ENCODE peak calls at places on chromosomes 11 and 22, in six cellular contexts. B is tibial nerve, X is neural progenitor cell, L is psoas muscle, C is adipocyte, V is IMR-90. Q is an unnamed sample.

GRCh38 chr22:30609260-30610185 is 2.5 kb downstream of the TCN2 start:
- DNase-seq in B (no peak), X (no peak), L (peak; percentile 33), C (peak; percentile 84), V (peak; percentile 86), Q (peak; percentile 33)

GRCh38 chr11:36006556-36006955 is 62.7 kb downstream of the LDLRAD3 start:
- DNase-seq in B (no peak), X (no peak), L (no peak), C (no peak), V (peak; percentile 35), Q (no peak)

GRCh38 chr11:117610901-117611300 is 186.1 kb downstream of the DSCAML1 start:
- DNase-seq in B (no peak), X (no peak), L (no peak), C (no peak), V (no peak), Q (no peak)

GRCh38 chr22:26172389-26172990 is 3.2 kb downstream of the SEZ6L start:
- DNase-seq in B (no peak), X (peak; percentile 82), L (peak; percentile 17), C (peak; percentile 41), V (peak; percentile 4), Q (no peak)

GRCh38 chr11:107385361-107385982 is 72.2 kb downstream of the CWF19L2 start:
- DNase-seq in B (no peak), X (no peak), L (no peak), C (peak; percentile 59), V (peak; percentile 29), Q (no peak)

GRCh38 chr11:129973068-129973467 is 29.6 kb downstream of the PRDM10 start:
- DNase-seq in B (no peak), X (no peak), L (no peak), C (no peak), V (no peak), Q (no peak)

GRCh38 chr11:13207665-13208594 is 69.7 kb upstream of the BMAL1 start:
- DNase-seq in B (peak; percentile 27), X (no peak), L (peak; percentile 19), C (peak; percentile 92), V (peak; percentile 84), Q (no peak)

GRCh38 chr11:72834905-72835304 is 20.7 kb downstream of the ATG16L2 start:
- DNase-seq in B (no peak), X (no peak), L (no peak), C (no peak), V (no peak), Q (no peak)

GRCh38 chr11:17476317-17477083 is at the start of gene ABCC8:
- DNase-seq in B (no peak), X (peak; percentile 77), L (no peak), C (no peak), V (no peak), Q (no peak)

GRCh38 chr22:32558681-32559355 is 84.2 kb downstream of the FBXO7 start:
- DNase-seq in B (peak; percentile 41), X (no peak), L (peak; percentile 85), C (peak; percentile 49), V (peak; percentile 79), Q (peak; percentile 59)

GRCh38 chr11:1049431-1049891 is 12.9 kb upstream of the MUC6 start:
- DNase-seq in B (no peak), X (no peak), L (peak; percentile 14), C (no peak), V (no peak), Q (no peak)

GRCh38 chr11:1892558-1892957 is 863 bp upstream of the PRR33 start:
- DNase-seq in B (no peak), X (no peak), L (no peak), C (no peak), V (no peak), Q (no peak)

GRCh38 chr11:69636512-69636866 is 4.5 kb upstream of the CCND1 start:
- DNase-seq in B (no peak), X (peak; percentile 93), L (peak; percentile 75), C (peak; percentile 94), V (peak; percentile 90), Q (peak; percentile 83)

GRCh38 chr22:20054485-20054884 is 25.6 kb upstream of the DGCR8 start:
- DNase-seq in B (no peak), X (no peak), L (no peak), C (no peak), V (no peak), Q (no peak)
- H3K36me3 ChIP-seq in B (peaks cover 10% of the 10 kb centered on the region), X (no peaks in the 10 kb centered on the region), L (peaks cover 78% of the 10 kb centered on the region), C (peaks cover 78% of the 10 kb centered on the region), V (peaks cover 50% of the 10 kb centered on the region), Q (peaks cover 82% of the 10 kb centered on the region)

GRCh38 chr22:17898375-17898774 is 124.1 kb upstream of the BID start:
- DNase-seq in B (no peak), X (no peak), L (no peak), C (no peak), V (no peak), Q (no peak)
- H3K36me3 ChIP-seq in B (peaks cover 3% of the 10 kb centered on the region), X (no peaks in the 10 kb centered on the region), L (peaks cover 74% of the 10 kb centered on the region), C (peaks cover 52% of the 10 kb centered on the region), V (peaks cover 32% of the 10 kb centered on the region), Q (peaks cover 90% of the 10 kb centered on the region)

DNA sequence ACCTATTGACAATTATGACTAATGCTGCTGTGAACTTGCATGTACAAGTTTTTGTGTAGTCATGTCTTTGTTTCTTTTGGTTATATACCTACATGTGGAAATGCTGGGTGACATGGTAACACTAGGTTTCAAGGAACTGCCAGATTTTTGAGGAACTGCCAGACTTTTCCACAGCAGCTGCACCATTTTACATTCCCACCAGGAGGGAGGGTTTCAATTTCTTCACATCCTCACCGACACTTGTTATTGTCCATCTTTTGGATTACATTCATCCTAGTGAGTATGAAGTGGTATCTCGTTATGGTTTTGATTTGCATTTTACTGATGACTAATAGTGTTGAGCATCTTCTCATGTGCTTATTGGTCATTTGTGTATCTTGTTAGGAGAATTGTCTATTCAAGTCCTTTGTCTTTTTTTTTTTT is 13.3 kb downstream of the CLDN5 start:
- DNase-seq in B (no peak), X (no peak), L (no peak), C (no peak), V (no peak), Q (no peak)
- H3K36me3 ChIP-seq in B (no peaks in the 10 kb centered on the region), X (no peaks in the 10 kb centered on the region), L (no peaks in the 10 kb centered on the region), C (no peaks in the 10 kb centered on the region), V (no peaks in the 10 kb centered on the region), Q (no peaks in the 10 kb centered on the region)

GRCh38 chr11:83172551-83172950 is 15.6 kb downstream of the PCF11 start:
- DNase-seq in B (no peak), X (no peak), L (no peak), C (no peak), V (no peak), Q (no peak)
- H3K36me3 ChIP-seq in B (peaks cover 7% of the 10 kb centered on the region), X (peaks cover 52% of the 10 kb centered on the region), L (peaks cover 97% of the 10 kb centered on the region), C (peaks cover 99% of the 10 kb centered on the region), V (peaks cover 44% of the 10 kb centered on the region), Q (peaks cover 86% of the 10 kb centered on the region)

DNA sequence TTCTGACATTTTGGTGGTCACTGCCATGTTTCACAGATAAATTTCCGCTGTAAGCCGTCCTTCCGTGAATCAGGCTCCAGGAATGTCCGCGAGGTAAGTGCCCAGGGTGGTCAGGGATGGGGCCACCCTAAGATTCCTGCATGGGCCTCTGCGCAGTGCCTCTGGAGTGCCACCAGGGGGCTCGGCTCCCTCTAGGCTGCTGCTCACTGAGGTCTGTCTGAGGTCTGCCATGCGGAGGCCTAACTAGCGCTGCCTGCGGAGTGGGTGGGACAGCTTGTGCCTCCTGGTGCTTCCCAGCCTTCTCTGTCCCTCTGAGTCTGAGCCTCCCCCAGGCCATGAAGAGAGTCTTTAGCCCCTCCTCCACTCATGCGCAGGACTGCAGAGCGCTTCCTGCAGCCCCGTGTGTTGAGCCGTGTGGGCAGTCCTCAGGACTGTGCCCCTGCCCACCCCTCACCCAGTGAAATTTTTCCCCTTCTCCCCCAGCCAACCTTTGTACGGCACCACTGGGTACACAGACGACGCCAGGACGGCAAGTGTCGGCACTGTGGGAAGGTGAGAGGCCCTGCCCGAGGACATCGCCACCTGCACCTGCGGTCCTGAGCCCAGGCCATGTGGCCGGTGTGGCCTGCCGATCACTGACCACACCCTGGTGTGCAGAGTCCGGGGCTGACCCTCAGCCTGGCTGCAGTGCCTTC is 11.9 kb upstream of the MDK start:
- DNase-seq in B (no peak), X (peak; percentile 88), L (no peak), C (peak; percentile 87), V (peak; percentile 77), Q (no peak)
- H3K36me3 ChIP-seq in B (peaks cover 4% of the 10 kb centered on the region), X (no peaks in the 10 kb centered on the region), L (peaks cover 83% of the 10 kb centered on the region), C (peaks cover 33% of the 10 kb centered on the region), V (peaks cover 24% of the 10 kb centered on the region), Q (peaks cover 74% of the 10 kb centered on the region)

DNA sequence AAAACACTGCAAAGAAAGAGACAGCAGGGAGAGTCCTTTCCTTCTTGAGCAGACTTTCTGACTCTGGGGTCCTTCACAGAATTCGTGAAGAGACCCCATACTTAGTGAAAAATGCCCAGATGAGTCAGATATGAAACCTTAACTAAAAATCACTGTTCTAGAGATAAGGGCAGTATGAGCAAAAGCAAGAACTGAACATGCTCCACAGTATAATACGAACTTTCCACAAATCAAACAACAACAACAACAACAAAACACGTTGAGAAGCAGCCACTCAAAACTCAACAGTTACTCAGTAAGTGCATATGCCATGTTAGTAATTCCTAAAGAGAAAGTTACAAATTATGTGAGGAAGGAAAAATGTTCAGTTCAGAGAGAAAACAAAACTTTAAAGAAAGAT is 44.3 kb downstream of the PITPNB start:
- DNase-seq in B (no peak), X (no peak), L (no peak), C (no peak), V (no peak), Q (no peak)
- H3K36me3 ChIP-seq in B (no peaks in the 10 kb centered on the region), X (peaks cover 7% of the 10 kb centered on the region), L (peaks cover 33% of the 10 kb centered on the region), C (peaks cover 38% of the 10 kb centered on the region), V (peaks cover 19% of the 10 kb centered on the region), Q (peaks cover 33% of the 10 kb centered on the region)

DNA sequence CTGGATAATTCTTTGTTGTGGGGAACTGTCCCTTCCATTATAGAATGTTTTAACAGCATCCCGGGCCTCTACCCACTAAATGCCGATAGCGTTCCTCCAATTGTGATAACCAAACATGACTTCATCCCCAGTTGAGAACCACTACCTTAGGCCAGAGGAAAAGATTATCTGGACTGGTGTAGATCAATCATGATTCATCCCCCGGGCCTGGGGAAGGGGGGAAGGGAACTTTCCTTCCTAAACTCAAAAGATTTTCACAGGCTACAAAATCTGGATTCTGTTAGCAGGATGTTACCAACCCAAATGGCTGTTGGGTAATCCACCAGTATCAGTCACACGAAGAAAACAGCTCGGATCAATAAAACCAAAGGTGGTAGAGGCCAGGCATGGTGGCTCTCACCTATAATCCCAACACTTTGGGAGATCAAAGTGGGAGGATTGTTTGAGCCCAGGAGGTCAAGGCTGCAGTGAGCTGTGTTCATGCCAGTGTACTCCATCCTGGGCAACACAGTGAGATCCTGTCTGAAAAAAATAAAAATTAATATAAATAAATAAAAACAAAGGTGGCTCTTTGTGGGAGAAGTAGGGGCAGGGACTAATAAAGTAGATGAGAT is 10.1 kb downstream of the CTR9 start:
- DNase-seq in B (no peak), X (no peak), L (no peak), C (no peak), V (no peak), Q (no peak)
- H3K36me3 ChIP-seq in B (peaks cover 26% of the 10 kb centered on the region), X (peaks cover 7% of the 10 kb centered on the region), L (no peaks in the 10 kb centered on the region), C (peaks cover 52% of the 10 kb centered on the region), V (peaks cover 38% of the 10 kb centered on the region), Q (peaks cover 100% of the 10 kb centered on the region)

Q was measured in left ventricle myocardium inferior.